ENCODE peak calls at places on chromosome 13, in nine cellular contexts. Y is D341Med; F is NCI-H460; T is stimulated activated CD4-positive, alpha-beta T cell treated with anti-CD3 and anti-CD28 coated beads, Interleukin-2, amount 100 ng/mL, for 24 hours; X is endothelial cell; W is EL; K is glutamatergic neuron; H is activated naive CD8-positive, alpha-beta T cell treated with anti-CD3 and anti-CD28 coated beads for 36 hours; U is NCI-H1048. P is an unnamed sample.

GRCh38 chr13:104024416-104025170 is 958.4 kb upstream of the SLC10A2 start:
- DNase-seq in U (no peak), X (no peak), W (no peak), H (no peak), T (no peak), Y (no peak), K (no peak), F (no peak), P (no peak)

GRCh38 chr13:80055804-80056203 is 285.1 kb downstream of the SPRY2 start:
- DNase-seq in X (no peak), W (no peak), K (no peak), T (no peak), H (no peak), U (no peak), Y (no peak), F (no peak), P (no peak)

GRCh38 chr13:75870397-75870801 is 234.3 kb downstream of the LMO7 start:
- DNase-seq in T (no peak), U (no peak), H (no peak), X (no peak), K (no peak), F (peak; percentile 19), Y (peak; percentile 42), W (peak; percentile 47), P (no peak)

GRCh38 chr13:39663958-39664357 is 8.5 kb downstream of the COG6 start:
- DNase-seq in W (no peak), Y (no peak), H (no peak), K (no peak), X (no peak), T (no peak), U (no peak), F (no peak), P (no peak)

GRCh38 chr13:102128216-102128800 is 273.5 kb downstream of the FGF14 start:
- DNase-seq in Y (no peak), X (no peak), U (no peak), T (no peak), W (peak; percentile 24), F (peak; percentile 69), H (no peak), K (no peak), P (no peak)

GRCh38 chr13:26449063-26449848 is 108.2 kb upstream of the WASF3 start:
- DNase-seq in W (peak; percentile 56), K (no peak), U (no peak), H (no peak), T (no peak), X (no peak), F (no peak), Y (no peak), P (no peak)

GRCh38 chr13:100176781-100177389 is 88.0 kb downstream of the PCCA start:
- DNase-seq in F (no peak), U (peak; percentile 38), X (no peak), Y (no peak), K (no peak), W (peak; percentile 6), H (no peak), T (no peak), P (peak; percentile 12)

GRCh38 chr13:95535243-95535642 is 17.3 kb upstream of the CLDN10 start:
- DNase-seq in U (no peak), K (no peak), F (peak; percentile 56), H (no peak), W (peak; percentile 65), T (no peak), X (no peak), Y (no peak), P (peak; percentile 8)

GRCh38 chr13:110826861-110827672 is 87.8 kb downstream of the ANKRD10 start:
- DNase-seq in U (no peak), F (no peak), W (no peak), X (no peak), K (no peak), Y (no peak), T (no peak), H (no peak), P (no peak)

GRCh38 chr13:113904411-113904810 is 40.5 kb upstream of the GAS6 start:
- DNase-seq in W (peak; percentile 60), X (peak; percentile 41), U (no peak), H (peak; percentile 17), T (peak; percentile 23), K (no peak), Y (peak; percentile 50), F (peak; percentile 36), P (no peak)

GRCh38 chr13:28747851-28748250 is 29.1 kb upstream of the SLC46A3 start:
- DNase-seq in X (no peak), Y (no peak), F (no peak), W (no peak), H (no peak), T (no peak), K (no peak), U (no peak), P (no peak)

GRCh38 chr13:33351324-33351723 is 65.8 kb upstream of the STARD13 start:
- DNase-seq in T (no peak), U (no peak), F (no peak), K (no peak), W (peak; percentile 59), X (no peak), Y (no peak), H (no peak), P (no peak)

GRCh38 chr13:40438999-40439797 is 227.2 kb downstream of the FOXO1 start:
- DNase-seq in U (no peak), X (no peak), W (no peak), F (no peak), K (no peak), H (peak; percentile 36), Y (no peak), T (peak; percentile 31), P (no peak)

GRCh38 chr13:44906758-44907157 is 82.5 kb downstream of the NUFIP1 start:
- DNase-seq in K (no peak), U (no peak), H (no peak), X (no peak), Y (no peak), W (no peak), T (no peak), F (no peak), P (no peak)

GRCh38 chr13:114130708-114131580 is 1.5 kb downstream of the RASA3 start:
- DNase-seq in X (peak; percentile 56), Y (peak; percentile 40), F (peak; percentile 16), T (peak; percentile 55), U (no peak), W (peak; percentile 94), K (peak; percentile 59), H (peak; percentile 66), P (no peak)

GRCh38 chr13:104577029-104577820 is 1511.0 kb upstream of the SLC10A2 start:
- DNase-seq in K (no peak), X (no peak), F (no peak), T (no peak), Y (no peak), W (no peak), U (no peak), H (no peak), P (no peak)

GRCh38 chr13:30364133-30364532 is 56.8 kb upstream of the KATNAL1 start:
- DNase-seq in H (no peak), Y (no peak), X (no peak), W (peak; percentile 27), F (peak; percentile 8), U (no peak), T (no peak), K (no peak), P (no peak)

GRCh38 chr13:25429466-25429865 is 57.7 kb downstream of the ATP8A2 start:
- DNase-seq in K (no peak), H (no peak), F (no peak), X (no peak), W (no peak), T (no peak), Y (no peak), U (no peak), P (no peak)

GRCh38 chr13:28463481-28463880 is 31.4 kb downstream of the FLT1 start:
- DNase-seq in T (no peak), Y (no peak), X (no peak), H (no peak), F (no peak), K (no peak), W (no peak), U (no peak), P (no peak)

GRCh38 chr13:101942038-101942437 is 459.8 kb downstream of the FGF14 start:
- DNase-seq in T (no peak), W (peak; percentile 10), H (no peak), U (peak; percentile 36), K (peak; percentile 26), F (peak; percentile 46), X (peak; percentile 54), Y (no peak), P (no peak)

GRCh38 chr13:19181621-19182485 is at the start of gene TUBA3C:
- DNase-seq in T (no peak), W (no peak), H (no peak), Y (no peak), K (no peak), X (no peak), F (no peak), U (no peak), P (no peak)

GRCh38 chr13:27295096-27295495 is 24.5 kb downstream of the RASL11A start:
- DNase-seq in K (no peak), Y (no peak), F (no peak), T (peak; percentile 43), W (no peak), U (no peak), X (no peak), H (no peak), P (no peak)

GRCh38 chr13:114035583-114036501 is 62.0 kb upstream of the C13orf46 start:
- DNase-seq in U (no peak), T (no peak), F (no peak), K (peak; percentile 55), H (no peak), Y (no peak), W (no peak), X (peak; percentile 47), P (peak; percentile 59)

GRCh38 chr13:28533441-28534166 is 38.7 kb upstream of the FLT1 start:
- DNase-seq in F (no peak), Y (no peak), K (no peak), W (no peak), U (no peak), X (no peak), T (no peak), H (no peak), P (no peak)

GRCh38 chr13:47299316-47299715 is 402.5 kb upstream of the HTR2A start:
- DNase-seq in H (no peak), W (no peak), K (no peak), T (no peak), F (no peak), Y (no peak), X (no peak), U (no peak), P (no peak)

P was measured in brain pericyte.